ENCODE peak calls at places on chromosomes 5 and 9, in six cellular contexts. X is HCT116, W is ascending aorta, P is AG04450, T is colonic mucosa, U is fibroblast of pulmonary artery. Q is an unnamed sample.

GRCh38 chr5:159682623-159683022 is 233.7 kb upstream of the ADRA1B start:
- DNase-seq in X (peak; percentile 12), W (no peak), P (no peak), T (no peak), U (peak; percentile 25), Q (no peak)

GRCh38 chr9:38003230-38003629 is 65.8 kb downstream of the SHB start:
- DNase-seq in X (no peak), W (no peak), P (no peak), T (no peak), U (no peak), Q (no peak)

GRCh38 chr5:127934791-127935256 is 148.7 kb upstream of the SLC12A2 start:
- DNase-seq in X (peak; percentile 94), W (no peak), P (no peak), T (no peak), U (peak; percentile 86), Q (peak; percentile 84)

GRCh38 chr5:97101189-97101910 is 41.1 kb downstream of the LIX1 start:
- DNase-seq in X (no peak), W (no peak), P (no peak), T (no peak), U (no peak), Q (no peak)

GRCh38 chr5:173699959-173700358 is 83.5 kb upstream of the BOD1 start:
- DNase-seq in X (no peak), W (no peak), P (no peak), T (no peak), U (no peak), Q (no peak)

GRCh38 chr5:149201121-149201637 is 59.9 kb downstream of the ABLIM3 start:
- DNase-seq in X (no peak), W (no peak), P (no peak), T (no peak), U (no peak), Q (no peak)

GRCh38 chr5:98933446-98934072 is 4.8 kb upstream of the CHD1 start:
- DNase-seq in X (no peak), W (no peak), P (no peak), T (no peak), U (no peak), Q (no peak)

GRCh38 chr5:39314591-39314990 is 49.7 kb downstream of the C9 start:
- DNase-seq in X (no peak), W (no peak), P (no peak), T (no peak), U (no peak), Q (no peak)

GRCh38 chr5:158117467-158118165 is 258.7 kb upstream of the CLINT1 start:
- DNase-seq in X (no peak), W (no peak), P (no peak), T (no peak), U (no peak), Q (no peak)

GRCh38 chr5:1268666-1269065 is 26.2 kb downstream of the TERT start:
- DNase-seq in X (no peak), W (no peak), P (no peak), T (no peak), U (no peak), Q (no peak)

GRCh38 chr5:76942581-76942980 is 10.3 kb upstream of the CRHBP start:
- DNase-seq in X (no peak), W (no peak), P (peak; percentile 6), T (no peak), U (no peak), Q (no peak)

GRCh38 chr9:106403081-106403480 is 459.9 kb upstream of the ZNF462 start:
- DNase-seq in X (no peak), W (no peak), P (no peak), T (no peak), U (peak; percentile 0), Q (no peak)

GRCh38 chr5:160071521-160072299 is 47.5 kb downstream of the PWWP2A start:
- DNase-seq in X (no peak), W (no peak), P (no peak), T (no peak), U (peak; percentile 80), Q (no peak)

GRCh38 chr5:142866563-142867275 is 96.5 kb downstream of the ARHGAP26 start:
- DNase-seq in X (peak; percentile 67), W (no peak), P (peak; percentile 18), T (peak; percentile 75), U (peak; percentile 82), Q (peak; percentile 64)

GRCh38 chr5:6478793-6479192 is 30.1 kb downstream of the UBE2QL1 start:
- DNase-seq in X (no peak), W (no peak), P (no peak), T (no peak), U (no peak), Q (no peak)

GRCh38 chr9:122695696-122696095 is 20.8 kb downstream of the OR1L3 start:
- DNase-seq in X (no peak), W (no peak), P (no peak), T (no peak), U (no peak), Q (no peak)

GRCh38 chr9:133713211-133713959 is 24.8 kb downstream of the SARDH start:
- DNase-seq in X (no peak), W (no peak), P (no peak), T (no peak), U (no peak), Q (no peak)

GRCh38 chr9:135949666-135950134 is 11.5 kb downstream of the UBAC1 start:
- DNase-seq in X (no peak), W (no peak), P (no peak), T (no peak), U (no peak), Q (no peak)

GRCh38 chr5:33892419-33893151 is 795 bp upstream of the ADAMTS12 start:
- DNase-seq in X (no peak), W (peak; percentile 87), P (peak; percentile 94), T (no peak), U (peak; percentile 96), Q (no peak)

GRCh38 chr5:73314395-73315195 is 134.0 kb downstream of the FOXD1 start:
- DNase-seq in X (no peak), W (no peak), P (no peak), T (no peak), U (no peak), Q (no peak)

DNA sequence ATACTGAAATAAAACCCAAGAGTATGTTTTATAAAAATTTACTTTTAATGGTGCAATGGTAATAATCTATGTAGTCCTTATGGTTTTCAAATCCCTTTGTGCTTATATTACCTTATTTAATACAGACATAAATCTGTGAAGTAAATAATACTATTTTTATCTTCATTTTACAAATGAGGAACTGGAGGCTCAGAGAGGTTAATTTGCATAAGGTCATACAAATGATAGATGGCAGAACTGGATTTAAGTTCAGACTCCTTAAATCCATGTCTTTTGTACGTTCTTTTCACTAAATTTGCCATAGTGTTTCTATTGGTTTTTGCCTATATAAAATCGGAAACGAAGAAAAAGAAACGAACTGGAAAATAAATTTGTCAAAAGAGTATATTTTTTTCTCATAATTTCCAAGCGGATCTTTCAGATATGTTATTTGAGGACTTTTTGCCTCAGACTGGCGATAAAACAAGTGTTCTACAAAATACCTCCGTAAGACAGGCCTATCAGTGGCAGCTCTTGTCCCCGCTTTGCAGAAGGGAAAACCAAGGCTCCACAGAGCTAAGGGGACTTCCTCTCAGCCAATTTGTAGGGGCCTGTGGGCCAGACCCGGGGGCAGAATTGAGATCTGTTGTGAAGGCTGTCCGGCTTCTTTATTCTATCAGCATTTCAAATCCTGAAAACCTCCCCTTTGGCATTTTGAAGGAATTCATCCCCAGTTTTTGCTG is 1.1 kb upstream of the TNFAIP8 start:
- DNase-seq in X (no peak), W (no peak), P (no peak), T (no peak), U (no peak), Q (no peak)
- H3K4me3 ChIP-seq in X (no peak overlapping the region), W (peak overlapping the region; percentile 87), P (no peak overlapping the region), T (no peak overlapping the region), U (no peak overlapping the region), Q (no peak overlapping the region)

GRCh38 chr5:176538505-176538806 is 1.3 kb upstream of the RNF44 start:
- DNase-seq in X (no peak), W (no peak), P (no peak), T (no peak), U (no peak), Q (no peak)
- TF ChIP-seq CTCF in X (no peak), W (no peak), P (no peak), T (no peak), U (no peak), Q (no peak)

GRCh38 chr5:95760291-95761191 is 29.4 kb downstream of the RHOBTB3 start:
- DNase-seq in X (no peak), W (no peak), P (peak; percentile 96), T (no peak), U (peak; percentile 94), Q (no peak)
- H3K4me3 ChIP-seq in X (no peak overlapping the region), W (peak overlapping the region; percentile 7), P (peak overlapping the region; percentile 17), T (no peak overlapping the region), U (peak overlapping the region; percentile 21), Q (no peak overlapping the region)

DNA sequence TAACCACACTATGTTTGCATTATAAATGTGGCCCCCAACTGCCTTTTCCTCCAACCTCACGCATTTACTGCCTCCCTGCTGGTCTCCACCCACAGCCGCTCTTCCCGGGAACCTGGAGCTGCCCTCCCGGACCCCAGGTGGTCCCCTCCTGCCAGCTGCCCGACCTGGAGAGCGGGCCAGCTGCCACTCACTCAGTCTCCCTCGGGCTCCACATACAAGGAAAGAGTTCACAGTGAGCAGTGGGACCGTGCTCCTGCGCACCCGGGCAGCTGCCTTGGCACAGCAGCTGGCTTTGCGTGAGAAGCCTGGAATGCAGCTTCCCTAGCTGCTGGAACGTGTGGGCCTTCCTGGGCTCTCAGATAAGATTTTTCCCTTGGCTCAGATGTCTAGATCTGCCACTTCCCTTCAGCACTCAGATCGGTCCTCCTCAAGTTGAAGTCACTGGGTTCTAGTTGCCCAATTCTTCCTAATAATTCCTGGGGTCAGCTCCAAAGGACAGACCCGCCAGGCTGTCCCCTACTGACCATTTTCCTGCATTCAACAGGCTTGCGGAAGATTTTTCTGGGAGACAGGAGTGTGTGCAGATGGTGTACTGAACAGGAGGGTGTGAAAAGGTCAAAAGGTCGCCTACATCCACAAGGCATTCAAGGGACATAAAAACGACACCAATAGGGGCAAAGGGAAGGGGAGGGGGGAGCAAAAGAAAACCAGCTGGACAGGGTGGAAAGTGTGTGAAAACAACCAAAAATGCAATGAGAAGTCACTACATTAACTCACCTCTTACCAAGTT is 69.1 kb downstream of the MYO10 start:
- DNase-seq in X (no peak), W (peak; percentile 65), P (no peak), T (no peak), U (peak; percentile 74), Q (no peak)
- TF ChIP-seq CTCF in X (no peak), W (no peak), P (no peak), T (no peak), U (no peak), Q (no peak)

GRCh38 chr5:2742921-2743679 is 8.4 kb downstream of the IRX2 start:
- DNase-seq in X (no peak), W (no peak), P (no peak), T (no peak), U (no peak), Q (no peak)
- H3K4me3 ChIP-seq in X (no peak overlapping the region), W (no peak overlapping the region), P (no peak overlapping the region), T (no peak overlapping the region), U (no peak overlapping the region), Q (peak overlapping the region; percentile 26)